ENCODE peak calls at places on chromosomes 7 and 10, in seven cellular contexts. One of them, this sample, is unnamed.

GRCh38 chr7:107068156-107068555 is 23.7 kb downstream of the PRKAR2B start:
- DNase-seq in cardiac fibroblast: no peak
- DNase-seq in spleen: no peak
- DNase-seq in H1: no peak
- DNase-seq in GM12865: peak
- DNase-seq in HL-60: no peak
- DNase-seq in GM13977: no peak
- DNase-seq in this sample: no peak

GRCh38 chr7:2043316-2044039 is 189.3 kb downstream of the MAD1L1 start:
- DNase-seq in cardiac fibroblast: no peak
- DNase-seq in spleen: peak
- DNase-seq in H1: no peak
- DNase-seq in GM12865: no peak
- DNase-seq in HL-60: no peak
- DNase-seq in GM13977: no peak
- DNase-seq in this sample: no peak

GRCh38 chr10:126536148-126536547 is 134.3 kb downstream of the C10orf90 start:
- DNase-seq in cardiac fibroblast: peak
- DNase-seq in spleen: no peak
- DNase-seq in H1: no peak
- DNase-seq in GM12865: no peak
- DNase-seq in HL-60: no peak
- DNase-seq in GM13977: no peak
- DNase-seq in this sample: no peak

GRCh38 chr7:20508109-20508508 is 107.4 kb upstream of the ABCB5 start:
- DNase-seq in cardiac fibroblast: no peak
- DNase-seq in spleen: no peak
- DNase-seq in H1: no peak
- DNase-seq in GM12865: no peak
- DNase-seq in HL-60: peak
- DNase-seq in GM13977: no peak
- DNase-seq in this sample: no peak

GRCh38 chr7:23450518-23450917 is 19.8 kb downstream of the IGF2BP3 start:
- DNase-seq in cardiac fibroblast: no peak
- DNase-seq in spleen: no peak
- DNase-seq in H1: no peak
- DNase-seq in GM12865: peak
- DNase-seq in HL-60: no peak
- DNase-seq in GM13977: no peak
- DNase-seq in this sample: peak

GRCh38 chr7:129805086-129805719 is 147.6 kb downstream of the UBE2H start:
- DNase-seq in cardiac fibroblast: peak
- DNase-seq in spleen: peak
- DNase-seq in H1: no peak
- DNase-seq in GM12865: no peak
- DNase-seq in HL-60: no peak
- DNase-seq in GM13977: no peak
- DNase-seq in this sample: no peak

GRCh38 chr10:23370106-23370505 is 25.5 kb upstream of the C10orf67 start:
- DNase-seq in cardiac fibroblast: peak
- DNase-seq in spleen: no peak
- DNase-seq in H1: no peak
- DNase-seq in GM12865: no peak
- DNase-seq in HL-60: no peak
- DNase-seq in GM13977: no peak
- DNase-seq in this sample: no peak

GRCh38 chr7:15113752-15114151 is 211.2 kb upstream of the DGKB start:
- DNase-seq in cardiac fibroblast: no peak
- DNase-seq in spleen: no peak
- DNase-seq in H1: no peak
- DNase-seq in GM12865: no peak
- DNase-seq in HL-60: no peak
- DNase-seq in GM13977: no peak
- DNase-seq in this sample: no peak

GRCh38 chr10:57303567-57303966 is 942.5 kb upstream of the ZWINT start:
- DNase-seq in cardiac fibroblast: no peak
- DNase-seq in spleen: no peak
- DNase-seq in H1: no peak
- DNase-seq in GM12865: no peak
- DNase-seq in HL-60: no peak
- DNase-seq in GM13977: no peak
- DNase-seq in this sample: no peak

GRCh38 chr7:17497136-17497535 is 198.7 kb downstream of the AHR start:
- DNase-seq in cardiac fibroblast: no peak
- DNase-seq in spleen: no peak
- DNase-seq in H1: no peak
- DNase-seq in GM12865: no peak
- DNase-seq in HL-60: no peak
- DNase-seq in GM13977: no peak
- DNase-seq in this sample: no peak

GRCh38 chr10:104052351-104052885 is 33.3 kb downstream of the COL17A1 start:
- DNase-seq in cardiac fibroblast: peak
- DNase-seq in spleen: no peak
- DNase-seq in H1: no peak
- DNase-seq in GM12865: no peak
- DNase-seq in HL-60: no peak
- DNase-seq in GM13977: no peak
- DNase-seq in this sample: no peak

GRCh38 chr10:63573068-63573697 is 52.0 kb downstream of the REEP3 start:
- DNase-seq in cardiac fibroblast: peak
- DNase-seq in spleen: no peak
- DNase-seq in H1: no peak
- DNase-seq in GM12865: peak
- DNase-seq in HL-60: no peak
- DNase-seq in GM13977: peak
- DNase-seq in this sample: no peak

GRCh38 chr7:27868117-27868516 is 128.2 kb downstream of the TAX1BP1 start:
- DNase-seq in cardiac fibroblast: peak
- DNase-seq in spleen: no peak
- DNase-seq in H1: no peak
- DNase-seq in GM12865: no peak
- DNase-seq in HL-60: no peak
- DNase-seq in GM13977: no peak
- DNase-seq in this sample: no peak

GRCh38 chr7:152760384-152761115 is 998 bp downstream of the ACTR3B start:
- DNase-seq in cardiac fibroblast: peak
- DNase-seq in spleen: no peak
- DNase-seq in H1: no peak
- DNase-seq in GM12865: no peak
- DNase-seq in HL-60: peak
- DNase-seq in GM13977: peak
- DNase-seq in this sample: peak

GRCh38 chr7:50653997-50654425 is 88.8 kb upstream of the DDC start:
- DNase-seq in cardiac fibroblast: peak
- DNase-seq in spleen: peak
- DNase-seq in H1: peak
- DNase-seq in GM12865: no peak
- DNase-seq in HL-60: no peak
- DNase-seq in GM13977: no peak
- DNase-seq in this sample: no peak

GRCh38 chr7:44959433-44959951 is 19.3 kb downstream of the MYO1G start:
- DNase-seq in cardiac fibroblast: no peak
- DNase-seq in spleen: no peak
- DNase-seq in H1: no peak
- DNase-seq in GM12865: peak
- DNase-seq in HL-60: peak
- DNase-seq in GM13977: peak
- DNase-seq in this sample: peak

GRCh38 chr10:77977016-77977415 is 50.5 kb upstream of the DLG5 start:
- DNase-seq in cardiac fibroblast: no peak
- DNase-seq in spleen: no peak
- DNase-seq in H1: no peak
- DNase-seq in GM12865: no peak
- DNase-seq in HL-60: no peak
- DNase-seq in GM13977: no peak
- DNase-seq in this sample: no peak

GRCh38 chr10:62779487-62780248 is 24.9 kb upstream of the ADO start:
- DNase-seq in cardiac fibroblast: no peak
- DNase-seq in spleen: peak
- DNase-seq in H1: no peak
- DNase-seq in GM12865: peak
- DNase-seq in HL-60: no peak
- DNase-seq in GM13977: peak
- DNase-seq in this sample: peak

GRCh38 chr7:33336820-33337219 is 207.5 kb downstream of the BBS9 start:
- DNase-seq in cardiac fibroblast: no peak
- DNase-seq in spleen: no peak
- DNase-seq in H1: no peak
- DNase-seq in GM12865: no peak
- DNase-seq in HL-60: no peak
- DNase-seq in GM13977: no peak
- DNase-seq in this sample: no peak

GRCh38 chr10:80202934-80203834 is 2.2 kb downstream of the ANXA11 start:
- DNase-seq in cardiac fibroblast: peak
- DNase-seq in spleen: peak
- DNase-seq in H1: no peak
- DNase-seq in GM12865: peak
- DNase-seq in HL-60: peak
- DNase-seq in GM13977: peak
- DNase-seq in this sample: peak

GRCh38 chr7:25951414-25952276 is 200.4 kb upstream of the NFE2L3 start:
- DNase-seq in cardiac fibroblast: peak
- DNase-seq in spleen: no peak
- DNase-seq in H1: no peak
- DNase-seq in GM12865: no peak
- DNase-seq in HL-60: no peak
- DNase-seq in GM13977: no peak
- DNase-seq in this sample: no peak

GRCh38 chr7:79953130-79953529 is 181.5 kb upstream of the GNAI1 start:
- DNase-seq in cardiac fibroblast: no peak
- DNase-seq in spleen: no peak
- DNase-seq in H1: no peak
- DNase-seq in GM12865: no peak
- DNase-seq in HL-60: no peak
- DNase-seq in GM13977: no peak
- DNase-seq in this sample: no peak

GRCh38 chr10:50416181-50416824 is 165.0 kb upstream of the ASAH2 start:
- DNase-seq in cardiac fibroblast: peak
- DNase-seq in spleen: no peak
- DNase-seq in H1: no peak
- DNase-seq in GM12865: peak
- DNase-seq in HL-60: no peak
- DNase-seq in GM13977: no peak
- DNase-seq in this sample: no peak
- TF ChIP-seq CTCF in cardiac fibroblast: peak
- TF ChIP-seq CTCF in spleen: no peak
- TF ChIP-seq CTCF in H1: no peak
- TF ChIP-seq CTCF in GM12865: peak
- TF ChIP-seq CTCF in HL-60: no peak
- TF ChIP-seq CTCF in GM13977: peak
- TF ChIP-seq CTCF in this sample: no peak

GRCh38 chr10:34156781-34157425 is 658.2 kb downstream of the PARD3 start:
- DNase-seq in cardiac fibroblast: peak
- DNase-seq in spleen: no peak
- DNase-seq in H1: no peak
- DNase-seq in GM12865: no peak
- DNase-seq in HL-60: no peak
- DNase-seq in GM13977: no peak
- DNase-seq in this sample: no peak
- TF ChIP-seq CTCF in cardiac fibroblast: peak
- TF ChIP-seq CTCF in spleen: no peak
- TF ChIP-seq CTCF in H1: no peak
- TF ChIP-seq CTCF in GM12865: no peak
- TF ChIP-seq CTCF in HL-60: no peak
- TF ChIP-seq CTCF in GM13977: no peak
- TF ChIP-seq CTCF in this sample: no peak

GRCh38 chr10:7605565-7606295 is 61.0 kb downstream of the ITIH5 start:
- DNase-seq in cardiac fibroblast: no peak
- DNase-seq in spleen: no peak
- DNase-seq in H1: no peak
- DNase-seq in GM12865: no peak
- DNase-seq in HL-60: no peak
- DNase-seq in GM13977: no peak
- DNase-seq in this sample: no peak
- TF ChIP-seq CTCF in cardiac fibroblast: no peak
- TF ChIP-seq CTCF in spleen: no peak
- TF ChIP-seq CTCF in H1: no peak
- TF ChIP-seq CTCF in GM12865: no peak
- TF ChIP-seq CTCF in HL-60: no peak
- TF ChIP-seq CTCF in GM13977: no peak
- TF ChIP-seq CTCF in this sample: no peak

GRCh38 chr7:93373537-93373936 is 141.4 kb downstream of the VPS50 start:
- DNase-seq in cardiac fibroblast: no peak
- DNase-seq in spleen: no peak
- DNase-seq in H1: no peak
- DNase-seq in GM12865: no peak
- DNase-seq in HL-60: no peak
- DNase-seq in GM13977: no peak
- DNase-seq in this sample: no peak

GRCh38 chr7:93378131-93378530 is 146.0 kb downstream of the VPS50 start:
- DNase-seq in cardiac fibroblast: no peak
- DNase-seq in spleen: no peak
- DNase-seq in H1: no peak
- DNase-seq in GM12865: peak
- DNase-seq in HL-60: no peak
- DNase-seq in GM13977: no peak
- DNase-seq in this sample: no peak

GRCh38 chr7:93375603-93376002 is 143.4 kb downstream of the VPS50 start:
- DNase-seq in cardiac fibroblast: no peak
- DNase-seq in spleen: no peak
- DNase-seq in H1: no peak
- DNase-seq in GM12865: peak
- DNase-seq in HL-60: no peak
- DNase-seq in GM13977: no peak
- DNase-seq in this sample: no peak

GRCh38 chr7:93374345-93374940 is 142.3 kb downstream of the VPS50 start:
- DNase-seq in cardiac fibroblast: peak
- DNase-seq in spleen: no peak
- DNase-seq in H1: no peak
- DNase-seq in GM12865: peak
- DNase-seq in HL-60: no peak
- DNase-seq in GM13977: peak
- DNase-seq in this sample: no peak
- TF ChIP-seq CTCF in cardiac fibroblast: peak
- TF ChIP-seq CTCF in spleen: peak
- TF ChIP-seq CTCF in H1: no peak
- TF ChIP-seq CTCF in GM12865: peak
- TF ChIP-seq CTCF in HL-60: peak
- TF ChIP-seq CTCF in GM13977: peak
- TF ChIP-seq CTCF in this sample: peak

GRCh38 chr10:127907411-127908105 is 655 bp downstream of the PTPRE start:
- DNase-seq in cardiac fibroblast: peak
- DNase-seq in spleen: peak
- DNase-seq in H1: peak
- DNase-seq in GM12865: no peak
- DNase-seq in HL-60: no peak
- DNase-seq in GM13977: no peak
- DNase-seq in this sample: peak
- TF ChIP-seq CTCF in cardiac fibroblast: no peak
- TF ChIP-seq CTCF in spleen: no peak
- TF ChIP-seq CTCF in H1: no peak
- TF ChIP-seq CTCF in GM12865: no peak
- TF ChIP-seq CTCF in HL-60: no peak
- TF ChIP-seq CTCF in GM13977: no peak
- TF ChIP-seq CTCF in this sample: no peak

DNA sequence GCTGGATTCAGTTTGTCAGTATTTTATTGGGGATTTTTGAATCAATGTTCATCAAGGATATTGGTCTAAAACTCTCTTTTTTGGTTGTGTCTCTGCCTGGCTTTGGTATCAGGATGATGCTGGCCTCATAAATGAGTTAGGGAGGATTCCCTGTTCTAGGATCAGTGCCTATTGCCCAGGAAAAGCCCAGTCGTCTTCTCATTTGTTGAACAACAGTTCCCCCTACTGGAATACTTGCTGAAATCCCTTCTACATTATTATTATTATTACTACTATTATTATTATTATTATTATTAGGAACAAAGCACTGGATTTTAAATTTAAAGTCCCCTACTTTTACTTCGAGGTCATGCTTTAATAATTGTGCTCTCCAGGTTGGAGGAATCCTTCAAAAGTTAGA is 528.9 kb downstream of the MAGI2 start:
- DNase-seq in cardiac fibroblast: peak
- DNase-seq in spleen: no peak
- DNase-seq in H1: no peak
- DNase-seq in GM12865: peak
- DNase-seq in HL-60: no peak
- DNase-seq in GM13977: no peak
- DNase-seq in this sample: no peak
- TF ChIP-seq CTCF in cardiac fibroblast: no peak
- TF ChIP-seq CTCF in spleen: no peak
- TF ChIP-seq CTCF in H1: no peak
- TF ChIP-seq CTCF in GM12865: peak
- TF ChIP-seq CTCF in HL-60: no peak
- TF ChIP-seq CTCF in GM13977: peak
- TF ChIP-seq CTCF in this sample: no peak

This sample was measured in activated CD8-positive, alpha-beta T cell treated with anti-CD3 and anti-CD28 coated beads for 36 hours.